ENCODE peak calls at places on chromosomes 6 and 20, in nine cellular contexts. L, R, E, F, A, N, Z, C and J are unnamed samples.

GRCh38 chr6:160634706-160635105 is 29.4 kb downstream of the LPA start:
- DNase-seq in L (no peak), R (no peak), E (peak), F (no peak), A (no peak), N (no peak), Z (no peak), C (no peak), J (no peak)

GRCh38 chr6:44715188-44715587 is 327.7 kb downstream of the CDC5L start:
- DNase-seq in L (no peak), R (no peak), E (no peak), F (no peak), A (no peak), N (peak), Z (no peak), C (no peak), J (no peak)

GRCh38 chr6:100096356-100096755 is 102.3 kb upstream of the MCHR2 start:
- DNase-seq in L (no peak), R (no peak), E (no peak), F (no peak), A (no peak), N (peak), Z (no peak), C (no peak), J (no peak)

GRCh38 chr6:41488392-41489129 is 57.6 kb upstream of the FOXP4 start:
- DNase-seq in L (no peak), R (no peak), E (no peak), F (peak), A (no peak), N (peak), Z (peak), C (peak), J (no peak)

GRCh38 chr6:140602843-140603242 is 1228.4 kb upstream of the CITED2 start:
- DNase-seq in L (no peak), R (no peak), E (no peak), F (no peak), A (no peak), N (peak), Z (no peak), C (no peak), J (no peak)

GRCh38 chr20:14992071-14992654 is 654.8 kb upstream of the FLRT3 start:
- DNase-seq in L (no peak), R (no peak), E (peak), F (peak), A (no peak), N (peak), Z (no peak), C (peak), J (no peak)

GRCh38 chr6:37359034-37359433 is 5.3 kb downstream of the RNF8 start:
- DNase-seq in L (no peak), R (no peak), E (no peak), F (no peak), A (no peak), N (no peak), Z (no peak), C (no peak), J (no peak)

GRCh38 chr6:41577865-41578713 is 31.9 kb downstream of the FOXP4 start:
- DNase-seq in L (no peak), R (no peak), E (no peak), F (no peak), A (no peak), N (peak), Z (no peak), C (peak), J (no peak)

GRCh38 chr6:28537509-28538140 is 11.9 kb downstream of the GPX5 start:
- DNase-seq in L (no peak), R (no peak), E (peak), F (peak), A (no peak), N (peak), Z (no peak), C (peak), J (no peak)

GRCh38 chr6:157989541-157990289 is 8.1 kb downstream of the SYNJ2 start:
- DNase-seq in L (no peak), R (no peak), E (no peak), F (no peak), A (no peak), N (peak), Z (no peak), C (peak), J (no peak)

GRCh38 chr6:13696226-13696625 is 15.4 kb downstream of the RANBP9 start:
- DNase-seq in L (no peak), R (no peak), E (no peak), F (no peak), A (no peak), N (peak), Z (no peak), C (peak), J (no peak)

GRCh38 chr20:58621906-58622548 is 29.1 kb upstream of the STX16 start:
- DNase-seq in L (no peak), R (no peak), E (no peak), F (no peak), A (no peak), N (no peak), Z (no peak), C (no peak), J (no peak)

GRCh38 chr20:49768204-49769124 is 44.2 kb upstream of the SLC9A8 start:
- DNase-seq in L (peak), R (no peak), E (no peak), F (peak), A (no peak), N (peak), Z (peak), C (peak), J (no peak)

DNA sequence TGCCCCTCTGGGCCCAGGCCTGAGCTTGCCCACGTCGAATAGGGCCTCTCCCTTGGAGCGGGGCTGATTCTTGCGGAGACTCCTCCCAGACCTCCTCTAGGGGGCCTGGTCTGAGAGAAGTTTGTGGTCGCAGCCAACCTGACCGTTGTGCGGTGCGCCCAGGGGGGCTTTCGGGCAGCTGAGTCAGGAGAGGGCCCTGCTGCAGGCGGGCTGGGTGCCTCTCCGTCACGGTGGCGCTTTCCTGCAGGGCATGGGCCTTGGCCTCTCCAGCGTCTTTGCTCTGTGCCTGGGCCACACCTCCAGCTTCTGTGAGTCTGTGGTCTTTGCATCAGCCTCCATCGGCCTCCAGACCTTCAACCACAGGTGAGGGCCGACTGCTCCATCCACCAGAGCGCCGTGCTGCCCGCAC is 12.9 kb downstream of the SLC17A9 start:
- DNase-seq in L (no peak), R (no peak), E (no peak), F (no peak), A (no peak), N (no peak), Z (no peak), C (no peak), J (no peak)
- TF ChIP-seq CTCF in L (no peak), R (no peak), E (no peak), F (no peak), A (no peak), N (no peak), Z (no peak), C (no peak), J (no peak)

DNA sequence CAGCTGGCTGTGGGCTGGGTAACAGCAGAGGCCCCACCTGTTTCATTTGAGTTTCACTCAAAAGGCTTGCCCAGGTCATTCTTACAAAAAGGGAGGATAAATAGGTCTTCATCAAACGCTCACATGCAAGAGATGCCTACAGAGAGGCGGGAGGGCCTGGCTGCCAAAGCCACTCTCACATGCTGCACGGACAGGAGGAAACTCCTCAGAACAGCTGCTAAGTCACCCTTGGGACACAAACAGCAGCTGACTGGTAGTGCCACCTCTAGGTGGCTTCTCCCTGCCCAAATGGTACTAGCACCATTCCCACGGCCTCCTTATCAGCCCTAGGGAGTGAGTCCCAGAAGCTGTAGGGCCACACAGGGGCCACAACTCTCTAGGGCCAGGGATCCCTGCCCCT is 23.8 kb downstream of the SLC22A23 start:
- DNase-seq in L (no peak), R (no peak), E (no peak), F (no peak), A (no peak), N (no peak), Z (no peak), C (no peak), J (no peak)
- TF ChIP-seq CTCF in L (no peak), R (no peak), E (no peak), F (no peak), A (no peak), N (no peak), Z (no peak), C (no peak), J (no peak)

GRCh38 chr6:30883743-30884520 is at the start of gene DDR1:
- DNase-seq in L (peak), R (peak), E (peak), F (peak), A (peak), N (peak), Z (no peak), C (peak), J (no peak)
- TF ChIP-seq CTCF in L (no peak), R (no peak), E (no peak), F (peak), A (no peak), N (no peak), Z (no peak), C (no peak), J (no peak)

GRCh38 chr6:31587791-31588777 is 2.0 kb downstream of the LST1 start:
- DNase-seq in L (no peak), R (no peak), E (no peak), F (no peak), A (no peak), N (no peak), Z (no peak), C (no peak), J (no peak)

GRCh38 chr6:31586596-31586995 is 519 bp downstream of the LST1 start:
- DNase-seq in L (no peak), R (no peak), E (no peak), F (no peak), A (no peak), N (no peak), Z (no peak), C (no peak), J (no peak)

GRCh38 chr6:31582230-31582601 is at the start of gene LTB:
- DNase-seq in L (no peak), R (no peak), E (no peak), F (no peak), A (peak), N (no peak), Z (no peak), C (no peak), J (no peak)

GRCh38 chr6:31586013-31586412 is at the start of gene LST1:
- DNase-seq in L (peak), R (no peak), E (no peak), F (no peak), A (no peak), N (no peak), Z (no peak), C (no peak), J (no peak)

GRCh38 chr6:31585531-31585930 is 546 bp upstream of the LST1 start:
- DNase-seq in L (no peak), R (no peak), E (no peak), F (no peak), A (no peak), N (peak), Z (no peak), C (no peak), J (no peak)
- TF ChIP-seq CTCF in L (no peak), R (no peak), E (peak), F (peak), A (peak), N (peak), Z (peak), C (peak), J (peak)

DNA sequence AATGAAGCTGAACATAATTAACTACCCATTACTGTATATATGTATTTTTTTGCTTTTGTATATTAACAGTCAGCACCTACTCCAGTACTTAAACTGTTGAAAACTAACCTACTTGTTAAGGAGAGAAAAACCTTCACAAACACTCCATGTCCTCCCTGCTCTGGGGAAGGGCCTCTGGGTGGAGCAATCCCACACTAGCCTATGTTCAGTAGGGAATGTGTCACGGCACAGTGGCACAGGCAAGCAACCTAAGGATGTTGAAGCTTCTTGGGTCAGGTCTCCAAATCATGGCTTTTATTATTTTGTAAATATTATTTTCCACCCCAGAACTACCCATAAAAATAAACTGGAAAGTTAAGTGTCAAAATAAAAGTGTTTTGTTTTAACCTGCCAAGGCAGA is 5.3 kb downstream of the MAN1A1 start:
- DNase-seq in L (peak), R (no peak), E (no peak), F (no peak), A (no peak), N (no peak), Z (no peak), C (no peak), J (no peak)
- TF ChIP-seq CTCF in L (no peak), R (no peak), E (no peak), F (peak), A (no peak), N (peak), Z (no peak), C (peak), J (no peak)

GRCh38 chr20:24998121-24998520 is 5.6 kb upstream of the APMAP start:
- DNase-seq in L (no peak), R (no peak), E (no peak), F (no peak), A (peak), N (no peak), Z (no peak), C (no peak), J (no peak)

GRCh38 chr20:24996449-24997195 is 4.1 kb upstream of the APMAP start:
- DNase-seq in L (no peak), R (no peak), E (no peak), F (no peak), A (peak), N (no peak), Z (no peak), C (no peak), J (no peak)

GRCh38 chr20:25000268-25000801 is 7.8 kb upstream of the APMAP start:
- DNase-seq in L (peak), R (no peak), E (peak), F (peak), A (peak), N (peak), Z (peak), C (peak), J (no peak)

GRCh38 chr20:24998631-24999445 is 6.3 kb upstream of the APMAP start:
- DNase-seq in L (no peak), R (no peak), E (no peak), F (no peak), A (peak), N (peak), Z (no peak), C (peak), J (no peak)

DNA sequence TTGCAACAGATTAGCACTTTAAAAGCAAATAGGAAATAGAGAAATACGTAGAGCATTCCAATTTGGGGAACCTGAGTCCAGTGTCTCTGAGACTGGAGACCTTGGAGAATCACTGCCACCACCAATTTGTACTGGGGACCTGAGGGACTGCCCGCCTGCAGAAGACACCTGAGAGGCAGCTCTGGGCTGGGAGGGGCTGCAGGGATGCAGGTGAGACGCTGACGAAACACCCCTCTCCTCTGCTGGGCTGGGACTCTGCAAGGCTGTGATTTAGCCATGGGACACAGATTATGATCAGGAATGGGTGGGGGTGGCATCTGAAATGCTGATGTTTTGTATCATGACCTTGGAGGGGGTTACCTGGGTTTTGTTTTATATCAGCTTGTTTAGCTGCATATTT is 7.0 kb upstream of the APMAP start:
- DNase-seq in L (no peak), R (no peak), E (no peak), F (no peak), A (peak), N (no peak), Z (no peak), C (no peak), J (no peak)
- TF ChIP-seq CTCF in L (no peak), R (no peak), E (no peak), F (no peak), A (no peak), N (no peak), Z (no peak), C (no peak), J (no peak)

GRCh38 chr6:107604549-107604948 is 114.6 kb downstream of the SOBP start:
- DNase-seq in L (no peak), R (no peak), E (peak), F (no peak), A (no peak), N (no peak), Z (no peak), C (no peak), J (no peak)

GRCh38 chr6:107603029-107603428 is 113.1 kb downstream of the SOBP start:
- DNase-seq in L (no peak), R (peak), E (no peak), F (no peak), A (no peak), N (no peak), Z (no peak), C (no peak), J (no peak)

GRCh38 chr6:107611060-107611824 is 121.3 kb downstream of the SOBP start:
- DNase-seq in L (no peak), R (no peak), E (no peak), F (peak), A (no peak), N (no peak), Z (no peak), C (no peak), J (no peak)

GRCh38 chr6:107606407-107606806 is 116.5 kb downstream of the SOBP start:
- DNase-seq in L (no peak), R (no peak), E (no peak), F (no peak), A (no peak), N (no peak), Z (no peak), C (no peak), J (no peak)

DNA sequence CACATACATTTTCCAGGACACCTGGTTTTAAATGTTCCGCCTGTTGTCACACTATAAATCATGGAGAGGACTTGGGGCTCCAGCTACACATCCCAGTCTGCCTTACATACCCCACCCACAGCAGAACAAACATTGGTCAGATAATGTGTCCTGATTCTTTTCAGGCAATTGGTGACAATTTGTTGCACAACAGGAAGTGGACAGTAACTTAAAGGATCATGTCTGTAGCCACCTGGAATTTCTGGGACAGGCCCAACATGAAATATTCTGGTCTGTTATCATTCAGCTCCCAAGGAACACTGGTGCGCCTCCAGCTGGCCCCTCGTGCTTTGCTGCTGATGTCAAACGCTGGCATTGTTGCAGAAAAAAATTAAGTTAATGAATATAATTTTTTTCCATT is 117.2 kb downstream of the SOBP start:
- DNase-seq in L (no peak), R (no peak), E (no peak), F (no peak), A (no peak), N (peak), Z (no peak), C (peak), J (no peak)
- TF ChIP-seq CTCF in L (no peak), R (no peak), E (no peak), F (no peak), A (no peak), N (no peak), Z (no peak), C (no peak), J (no peak)

GRCh38 chr6:3259491-3259958 is 778 bp downstream of the PSMG4 start:
- DNase-seq in L (no peak), R (no peak), E (no peak), F (peak), A (no peak), N (no peak), Z (no peak), C (peak), J (no peak)
- TF ChIP-seq CTCF in L (no peak), R (no peak), E (peak), F (peak), A (no peak), N (no peak), Z (peak), C (no peak), J (peak)

GRCh38 chr6:33641602-33642001 is 20.5 kb downstream of the ITPR3 start:
- DNase-seq in L (no peak), R (no peak), E (no peak), F (no peak), A (no peak), N (no peak), Z (no peak), C (no peak), J (no peak)

GRCh38 chr6:33640361-33640760 is 19.2 kb downstream of the ITPR3 start:
- DNase-seq in L (no peak), R (no peak), E (no peak), F (no peak), A (no peak), N (no peak), Z (no peak), C (no peak), J (no peak)

GRCh38 chr6:33638581-33638980 is 17.5 kb downstream of the ITPR3 start:
- DNase-seq in L (no peak), R (no peak), E (no peak), F (no peak), A (no peak), N (no peak), Z (no peak), C (no peak), J (no peak)

GRCh38 chr6:33641144-33641543 is 20.0 kb downstream of the ITPR3 start:
- DNase-seq in L (no peak), R (no peak), E (no peak), F (no peak), A (no peak), N (no peak), Z (no peak), C (no peak), J (no peak)

GRCh38 chr6:33639559-33639958 is 18.4 kb downstream of the ITPR3 start:
- DNase-seq in L (no peak), R (no peak), E (no peak), F (no peak), A (no peak), N (no peak), Z (no peak), C (no peak), J (no peak)
- TF ChIP-seq CTCF in L (no peak), R (no peak), E (no peak), F (no peak), A (no peak), N (no peak), Z (no peak), C (no peak), J (no peak)

DNA sequence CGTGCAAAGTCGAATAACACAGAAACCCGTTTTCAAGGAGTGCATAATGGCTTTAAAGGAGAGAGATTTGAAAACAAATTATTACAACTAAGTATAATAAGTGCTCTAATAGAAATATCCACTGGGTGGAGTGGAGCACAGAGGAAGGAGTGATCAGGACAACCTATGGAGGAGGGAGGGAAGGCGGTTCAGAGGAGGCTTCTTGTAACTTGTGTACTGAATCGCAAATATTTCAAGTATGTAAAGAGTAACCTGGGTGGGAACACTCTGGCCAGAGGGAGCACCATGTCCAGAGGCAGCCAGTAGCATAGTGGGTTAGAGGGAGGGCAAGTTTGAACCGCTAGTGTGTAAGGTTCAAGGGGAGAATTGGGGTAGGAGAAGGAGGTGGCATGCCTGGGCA is 21.6 kb upstream of the TNFAIP3 start:
- DNase-seq in L (no peak), R (no peak), E (no peak), F (no peak), A (no peak), N (no peak), Z (no peak), C (peak), J (no peak)
- TF ChIP-seq CTCF in L (no peak), R (no peak), E (peak), F (peak), A (no peak), N (no peak), Z (no peak), C (peak), J (peak)